ENCODE peak calls at places on chromosome 2, in four cellular contexts. S, M, T and L are unnamed samples.

GRCh38 chr2:83196225-83196624 is 1262.9 kb downstream of the SUCLG1 start:
- DNase-seq in S (no peak), M (no peak), T (no peak), L (peak; percentile 13)

GRCh38 chr2:152566728-152567069 is 150.6 kb downstream of the PRPF40A start:
- DNase-seq in M (no peak), S (no peak), T (no peak), L (no peak)

GRCh38 chr2:11073251-11073650 is 82.0 kb upstream of the SLC66A3 start:
- DNase-seq in M (no peak), S (no peak), T (peak; percentile 70), L (peak; percentile 69)

GRCh38 chr2:217988014-217988839 is 14.6 kb downstream of the TNS1 start:
- DNase-seq in M (peak; percentile 90), S (no peak), T (peak; percentile 59), L (peak; percentile 88)

GRCh38 chr2:237966250-237966564 is 607 bp upstream of the UBE2F start:
- DNase-seq in T (no peak), S (no peak), M (no peak), L (no peak)

GRCh38 chr2:85264471-85264870 is 63.3 kb downstream of the TGOLN2 start:
- DNase-seq in M (no peak), S (no peak), T (no peak), L (peak; percentile 4)

GRCh38 chr2:240949791-240950705 is 43.9 kb downstream of the CROCC2 start:
- DNase-seq in M (no peak), S (peak; percentile 53), T (no peak), L (peak; percentile 2)

GRCh38 chr2:240146141-240146561 is 5.7 kb upstream of the OTOS start:
- DNase-seq in M (no peak), T (no peak), S (peak; percentile 55), L (no peak)

GRCh38 chr2:19474128-19474527 is 115.7 kb upstream of the OSR1 start:
- DNase-seq in M (peak; percentile 15), S (no peak), T (no peak), L (no peak)

GRCh38 chr2:6392966-6393365 is 472.7 kb downstream of the CMPK2 start:
- DNase-seq in M (no peak), S (no peak), T (no peak), L (no peak)

GRCh38 chr2:236577481-236578410 is 8.1 kb downstream of the ACKR3 start:
- DNase-seq in S (no peak), T (no peak), M (no peak), L (no peak)

GRCh38 chr2:239064253-239064652 is 216.4 kb downstream of the TWIST2 start:
- DNase-seq in M (no peak), T (no peak), S (peak; percentile 46), L (no peak)

GRCh38 chr2:32009479-32010256 is 1.1 kb downstream of the MEMO1 start:
- DNase-seq in T (no peak), M (peak; percentile 51), S (peak; percentile 92), L (peak; percentile 47)

GRCh38 chr2:127610561-127610960 is 35.4 kb upstream of the GPR17 start:
- DNase-seq in T (no peak), S (no peak), M (no peak), L (no peak)

GRCh38 chr2:30336978-30337841 is 105.9 kb downstream of the LBH start:
- DNase-seq in S (no peak), T (no peak), M (no peak), L (no peak)

GRCh38 chr2:216170362-216170761 is 61.2 kb downstream of the XRCC5 start:
- DNase-seq in M (no peak), T (no peak), S (no peak), L (no peak)

GRCh38 chr2:189096769-189097447 is 82.7 kb downstream of the COL5A2 start:
- DNase-seq in T (no peak), M (no peak), S (no peak), L (no peak)

GRCh38 chr2:109136542-109136941 is 7.5 kb downstream of the SH3RF3 start:
- DNase-seq in S (no peak), T (no peak), M (no peak), L (peak; percentile 3)

GRCh38 chr2:238169708-238170251 is 11.0 kb downstream of the ERFE start:
- DNase-seq in M (no peak), S (no peak), T (no peak), L (no peak)

GRCh38 chr2:26704441-26704977 is 12.0 kb downstream of the KCNK3 start:
- DNase-seq in T (no peak), M (peak; percentile 23), S (peak; percentile 58), L (no peak)

GRCh38 chr2:6968319-6969100 is 51.3 kb downstream of the RNF144A start:
- DNase-seq in S (no peak), M (no peak), T (no peak), L (no peak)

GRCh38 chr2:176553685-176554106 is 284.5 kb downstream of the MTX2 start:
- DNase-seq in M (peak; percentile 75), S (peak; percentile 82), T (no peak), L (peak; percentile 51)

GRCh38 chr2:55151721-55152433 is 80.2 kb downstream of the CLHC1 start:
- DNase-seq in M (no peak), T (no peak), S (no peak), L (no peak)

GRCh38 chr2:186641807-186642321 is 52.0 kb upstream of the FAM171B start:
- DNase-seq in M (peak; percentile 57), S (no peak), T (peak; percentile 6), L (peak; percentile 48)

GRCh38 chr2:204027105-204027504 is 90.5 kb downstream of the ICOS start:
- DNase-seq in M (no peak), S (no peak), T (no peak), L (no peak)

GRCh38 chr2:38192976-38193375 is 117.0 kb upstream of the CYP1B1 start:
- DNase-seq in T (peak; percentile 46), S (no peak), M (no peak), L (no peak)

GRCh38 chr2:126244937-126245336 is 411.0 kb upstream of the GYPC start:
- DNase-seq in S (no peak), M (peak; percentile 21), T (peak; percentile 77), L (no peak)

GRCh38 chr2:168951871-168952270 is 50.8 kb downstream of the G6PC2 start:
- DNase-seq in S (no peak), M (no peak), T (no peak), L (no peak)

GRCh38 chr2:168945508-168945907 is 44.4 kb downstream of the G6PC2 start:
- DNase-seq in T (no peak), S (no peak), M (no peak), L (no peak)

GRCh38 chr2:168952424-168952823 is 51.3 kb downstream of the G6PC2 start:
- DNase-seq in S (no peak), T (no peak), M (no peak), L (no peak)

GRCh38 chr2:168949324-168949723 is 48.2 kb downstream of the G6PC2 start:
- DNase-seq in M (no peak), S (no peak), T (no peak), L (no peak)

DNA sequence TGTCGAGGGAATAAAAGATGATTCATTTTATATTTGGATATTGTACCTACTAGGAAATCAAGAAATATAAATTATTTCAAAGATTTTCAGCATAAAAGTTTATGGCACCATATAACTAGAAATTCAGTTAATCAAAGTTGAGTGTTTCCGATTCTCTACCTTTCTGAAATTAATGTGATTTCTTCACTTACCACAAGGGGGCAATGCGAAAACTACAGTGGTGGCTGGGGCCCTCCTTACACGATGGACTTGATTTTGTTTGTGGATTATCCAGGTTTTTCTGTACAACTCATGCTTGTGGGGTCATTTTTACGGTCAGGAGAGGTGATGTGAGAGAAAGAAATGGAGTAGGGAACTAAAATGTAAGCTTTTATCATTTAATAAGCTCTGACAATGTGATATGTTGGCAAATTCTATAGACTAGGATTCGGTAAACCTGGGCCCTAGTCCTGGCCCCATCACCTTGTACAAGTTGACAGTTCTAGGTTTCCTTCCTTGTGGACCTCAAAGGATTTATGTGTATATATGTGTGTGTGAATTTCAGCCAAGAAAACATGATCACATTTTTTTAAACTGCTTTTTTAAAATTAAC is 47.6 kb downstream of the G6PC2 start:
- DNase-seq in M (no peak), S (no peak), T (no peak), L (peak; percentile 5)
- H3K4me1 ChIP-seq in M (no peaks in the 10 kb centered on the region), S (no peaks in the 10 kb centered on the region), T (no peaks in the 10 kb centered on the region), L (no peaks in the 10 kb centered on the region)

DNA sequence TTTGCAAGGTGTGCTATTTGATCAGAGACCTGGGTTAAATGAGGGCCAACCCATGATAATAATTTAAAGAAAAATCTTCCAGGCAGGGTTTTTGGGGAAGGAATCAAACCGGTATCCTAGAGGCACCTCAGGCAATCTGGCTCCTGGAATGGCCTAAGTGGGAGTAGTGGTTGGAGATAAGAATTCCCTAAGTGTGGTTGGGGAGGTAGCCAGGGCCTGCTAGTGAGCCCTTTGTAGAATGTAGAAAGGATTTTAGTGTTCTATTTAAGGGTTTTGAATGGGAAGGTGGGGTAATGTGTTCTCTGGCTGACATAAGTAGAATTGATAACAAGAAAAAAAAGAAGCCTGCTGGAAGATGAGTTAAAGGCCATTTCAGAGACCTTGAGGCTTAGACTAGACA is 422.2 kb downstream of the XIRP2 start:
- DNase-seq in T (no peak), S (no peak), M (no peak), L (no peak)
- H3K9me3 ChIP-seq in T (no peaks in the 10 kb centered on the region), S (no peaks in the 10 kb centered on the region), M (no peaks in the 10 kb centered on the region), L (no peaks in the 10 kb centered on the region)

GRCh38 chr2:199466704-199467461 is 9.1 kb upstream of the SATB2 start:
- DNase-seq in S (peak; percentile 57), M (no peak), T (no peak), L (no peak)
- H3K27me3 ChIP-seq in S (peaks cover 100% of the 10 kb centered on the region), M (peaks cover 95% of the 10 kb centered on the region), T (peaks cover 99% of the 10 kb centered on the region), L (no peaks in the 10 kb centered on the region)

GRCh38 chr2:96195410-96196071 is 13.1 kb downstream of the STARD7 start:
- DNase-seq in T (no peak), M (no peak), S (no peak), L (no peak)

GRCh38 chr2:96186562-96186961 is 22.1 kb downstream of the STARD7 start:
- DNase-seq in M (no peak), S (no peak), T (no peak), L (no peak)

GRCh38 chr2:96197541-96198255 is 10.9 kb downstream of the STARD7 start:
- DNase-seq in M (no peak), T (no peak), S (no peak), L (no peak)

GRCh38 chr2:96188821-96189526 is 19.7 kb downstream of the STARD7 start:
- DNase-seq in S (no peak), T (no peak), M (no peak), L (no peak)

DNA sequence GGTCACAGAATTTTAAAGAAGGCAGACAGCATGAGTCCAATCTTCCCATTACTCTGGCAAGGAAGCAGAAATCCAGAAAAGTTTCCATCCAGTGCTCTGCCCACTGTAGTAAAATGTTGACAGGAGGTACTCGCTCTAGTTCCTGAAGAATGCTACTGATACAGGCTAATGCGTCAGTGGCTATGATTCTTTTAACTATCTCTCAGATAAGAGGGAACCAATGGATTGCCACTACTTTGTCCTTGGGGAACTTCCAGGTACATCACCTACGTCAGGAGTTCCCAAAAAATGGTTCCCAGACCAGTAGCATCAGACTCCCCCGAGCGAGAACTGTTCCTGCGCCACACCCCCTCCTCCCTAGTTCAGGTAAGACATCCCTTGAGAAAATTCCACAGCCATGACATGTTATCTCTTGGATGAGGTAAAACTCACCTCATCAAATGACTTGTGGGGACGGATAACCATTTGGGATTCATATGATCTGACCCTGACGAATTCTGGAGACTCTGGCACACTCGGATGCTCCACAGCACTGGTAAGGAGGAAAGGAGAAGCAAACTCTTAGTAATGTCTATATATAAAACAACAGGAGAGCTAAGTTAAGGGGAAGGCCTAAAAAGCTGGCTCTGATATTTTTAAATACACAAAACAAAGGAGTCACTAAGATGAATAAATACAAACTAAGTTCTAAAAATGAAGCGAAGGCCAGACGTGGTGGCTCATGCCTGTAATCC is 16.5 kb downstream of the STARD7 start:
- DNase-seq in M (no peak), S (no peak), T (no peak), L (no peak)
- H3K4me1 ChIP-seq in M (peaks cover 3% of the 10 kb centered on the region), S (peaks cover 7% of the 10 kb centered on the region), T (no peaks in the 10 kb centered on the region), L (no peaks in the 10 kb centered on the region)